ENCODE peak calls at places on chromosomes 3 and 15, in ten cellular contexts. N is BE2C; P is B cell; E is fibroblast of pulmonary artery; G is stimulated activated CD4-positive, alpha-beta T cell treated with anti-CD3 and anti-CD28 coated beads, TNF-alpha, amount 100 ng/mL, for 1 hour; Q is AG04449; V is Calu3; T is SK-MEL-5; H is stimulated activated CD8-positive, alpha-beta memory T cell treated with anti-CD3 and anti-CD28 coated beads, Interleukin-4, amount 100 ng/mL, for 4 hours; I is GDM1. Z is an unnamed sample.

GRCh38 chr3:10974746-10975375 is 17.7 kb upstream of the SLC6A1 start:
- DNase-seq in H (no peak), E (no peak), P (no peak), I (no peak), V (no peak), G (no peak), Q (no peak), N (no peak), T (no peak), Z (no peak)

GRCh38 chr3:46690798-46691197 is 2.7 kb downstream of the ALS2CL start:
- DNase-seq in V (peak), G (no peak), I (peak), E (no peak), N (no peak), T (no peak), H (no peak), P (no peak), Q (no peak), Z (no peak)

GRCh38 chr3:44674211-44674610 is 25.7 kb downstream of the ZNF35 start:
- DNase-seq in E (no peak), H (no peak), P (no peak), Q (no peak), G (no peak), N (no peak), I (no peak), T (no peak), V (no peak), Z (no peak)

GRCh38 chr15:77836901-77837648 is 204.4 kb upstream of the LINGO1 start:
- DNase-seq in N (no peak), T (no peak), Q (no peak), V (no peak), G (no peak), I (no peak), P (no peak), H (no peak), E (no peak), Z (no peak)

GRCh38 chr3:188904670-188905069 is 267.1 kb upstream of the TPRG1 start:
- DNase-seq in Q (no peak), H (no peak), V (no peak), E (peak), T (no peak), P (no peak), N (no peak), G (no peak), I (no peak), Z (peak)

GRCh38 chr3:58059349-58060321 is 51.4 kb downstream of the FLNB start:
- DNase-seq in V (no peak), E (peak), G (no peak), H (no peak), N (peak), Q (peak), T (no peak), I (no peak), P (no peak), Z (peak)

GRCh38 chr15:85646538-85647091 is 148.1 kb downstream of the KLHL25 start:
- DNase-seq in H (no peak), N (peak), T (no peak), V (no peak), P (no peak), I (no peak), G (no peak), E (no peak), Q (no peak), Z (no peak)

GRCh38 chr15:63564093-63564492 is 33.1 kb upstream of the FBXL22 start:
- DNase-seq in V (no peak), E (no peak), Q (no peak), G (no peak), T (no peak), P (no peak), N (no peak), I (no peak), H (no peak), Z (no peak)

GRCh38 chr3:147336543-147337278 is 69.6 kb downstream of the ZIC4 start:
- DNase-seq in E (no peak), H (no peak), N (no peak), P (no peak), G (no peak), T (peak), I (no peak), V (no peak), Q (no peak), Z (no peak)

GRCh38 chr3:73611176-73611575 is 13.6 kb downstream of the PDZRN3 start:
- DNase-seq in E (peak), I (no peak), H (no peak), N (no peak), Q (no peak), V (no peak), G (no peak), T (peak), P (no peak), Z (no peak)

GRCh38 chr3:186643493-186643892 is 3.3 kb downstream of the FETUB start:
- DNase-seq in P (no peak), N (no peak), V (no peak), Q (no peak), G (no peak), H (no peak), E (no peak), I (no peak), T (no peak), Z (no peak)

GRCh38 chr15:86009727-86010126 is 69.9 kb upstream of the AGBL1 start:
- DNase-seq in G (no peak), N (no peak), P (no peak), E (no peak), T (no peak), I (no peak), H (no peak), V (no peak), Q (no peak), Z (no peak)

GRCh38 chr3:145673790-145674189 is 487.2 kb downstream of the PLOD2 start:
- DNase-seq in I (no peak), V (no peak), P (no peak), H (no peak), G (no peak), Q (no peak), N (no peak), E (no peak), T (no peak), Z (no peak)

GRCh38 chr3:63500196-63500595 is 152.3 kb upstream of the SNTN start:
- DNase-seq in T (no peak), H (no peak), Q (no peak), E (no peak), V (no peak), N (no peak), G (no peak), P (no peak), I (no peak), Z (no peak)

GRCh38 chr15:66799242-66799641 is 97.2 kb downstream of the SMAD6 start:
- DNase-seq in E (no peak), T (peak), P (no peak), V (no peak), H (no peak), N (no peak), Q (no peak), I (no peak), G (no peak), Z (no peak)

GRCh38 chr3:122994954-122995353 is 32.6 kb downstream of the SEMA5B start:
- DNase-seq in G (no peak), V (no peak), I (no peak), H (no peak), E (no peak), Q (no peak), T (no peak), N (no peak), P (no peak), Z (no peak)

GRCh38 chr3:116348216-116348615 is 97.1 kb downstream of the LSAMP start:
- DNase-seq in E (no peak), G (no peak), I (no peak), P (no peak), T (no peak), N (no peak), V (no peak), Q (no peak), H (no peak), Z (no peak)

GRCh38 chr3:17639765-17640164 is 102.7 kb downstream of the TBC1D5 start:
- DNase-seq in I (no peak), V (peak), T (peak), P (no peak), H (no peak), N (no peak), Q (peak), G (no peak), E (peak), Z (peak)

GRCh38 chr3:133894334-133895207 is 1.1 kb downstream of the RAB6B start:
- DNase-seq in E (no peak), N (no peak), Q (no peak), V (peak), T (no peak), G (no peak), H (no peak), I (no peak), P (no peak), Z (no peak)

GRCh38 chr15:69713726-69714559 is 261.3 kb downstream of the RPLP1 start:
- DNase-seq in G (peak), T (no peak), P (no peak), H (peak), Q (no peak), V (peak), I (no peak), N (no peak), E (no peak), Z (no peak)

GRCh38 chr15:77186518-77187095 is 115.7 kb upstream of the TSPAN3 start:
- DNase-seq in H (no peak), N (no peak), I (peak), E (peak), Q (no peak), G (no peak), T (peak), P (no peak), V (peak), Z (no peak)

GRCh38 chr3:42743204-42743995 is 29.7 kb downstream of the CCDC13 start:
- DNase-seq in E (no peak), I (no peak), V (no peak), G (no peak), H (no peak), P (no peak), N (no peak), T (no peak), Q (no peak), Z (no peak)

GRCh38 chr15:66738116-66738515 is 36.1 kb downstream of the SMAD6 start:
- DNase-seq in G (no peak), I (no peak), E (no peak), T (no peak), P (no peak), N (no peak), H (no peak), V (no peak), Q (no peak), Z (no peak)

GRCh38 chr3:84967767-84968581 is 9.2 kb downstream of the CADM2 start:
- DNase-seq in P (no peak), I (no peak), G (no peak), T (no peak), V (no peak), E (no peak), Q (no peak), N (no peak), H (no peak), Z (no peak)

GRCh38 chr15:74621936-74622335 is 6.3 kb downstream of the CLK3 start:
- DNase-seq in E (no peak), H (no peak), P (no peak), T (no peak), G (no peak), I (no peak), N (no peak), V (no peak), Q (no peak), Z (no peak)

GRCh38 chr3:102235679-102236078 is 199.1 kb upstream of the ZPLD1 start:
- DNase-seq in G (no peak), N (no peak), P (no peak), V (no peak), H (no peak), T (peak), I (no peak), Q (no peak), E (peak), Z (peak)

GRCh38 chr3:68007621-68008226 is 353.3 kb upstream of the SUCLG2 start:
- DNase-seq in I (no peak), P (no peak), E (no peak), H (no peak), V (peak), G (no peak), Q (no peak), N (peak), T (no peak), Z (no peak)

GRCh38 chr3:144480520-144480919 is 508.9 kb downstream of the DIPK2A start:
- DNase-seq in V (no peak), I (no peak), H (no peak), Q (no peak), P (no peak), N (no peak), E (no peak), G (no peak), T (no peak), Z (no peak)

GRCh38 chr3:97425002-97425401 is 339.6 kb upstream of the ARL6 start:
- DNase-seq in T (no peak), E (no peak), P (no peak), G (no peak), H (no peak), Q (no peak), I (no peak), N (no peak), V (no peak), Z (no peak)

GRCh38 chr3:57961828-57962447 is 46.3 kb upstream of the FLNB start:
- DNase-seq in E (peak), P (no peak), Q (no peak), H (no peak), I (no peak), T (peak), V (no peak), N (no peak), G (no peak), Z (peak)

GRCh38 chr3:4720316-4721075 is 227.3 kb downstream of the ITPR1 start:
- DNase-seq in N (no peak), I (no peak), Q (no peak), T (peak), G (no peak), E (peak), H (no peak), V (peak), P (no peak), Z (peak)

GRCh38 chr3:188133646-188134045 is 20.3 kb upstream of the LPP start:
- DNase-seq in P (no peak), H (no peak), G (no peak), V (no peak), E (peak), T (no peak), Q (no peak), I (no peak), N (no peak), Z (no peak)

GRCh38 chr15:90191795-90192494 is 9.2 kb upstream of the SEMA4B start:
- DNase-seq in Q (no peak), E (peak), N (peak), V (peak), T (no peak), H (no peak), P (peak), G (no peak), I (peak), Z (peak)

GRCh38 chr3:100144255-100144866 is 30.1 kb upstream of the FILIP1L start:
- DNase-seq in E (no peak), N (no peak), H (no peak), P (no peak), Q (no peak), G (no peak), V (no peak), T (no peak), I (no peak), Z (no peak)

GRCh38 chr3:158097571-158098553 is 8.4 kb downstream of the SHOX2 start:
- DNase-seq in E (peak), G (no peak), T (no peak), N (no peak), H (no peak), Q (no peak), P (peak), V (peak), I (peak), Z (peak)

GRCh38 chr15:40093224-40093842 is 15.3 kb downstream of the BMF start:
- DNase-seq in P (peak), N (no peak), H (no peak), G (no peak), I (no peak), E (no peak), Q (no peak), V (no peak), T (no peak), Z (no peak)

Z was measured in HepG2.